ENCODE peak calls at places on chromosomes 16 and 17, in seven cellular contexts. N, T, V, S, K, H and L are unnamed samples.

GRCh38 chr17:57557793-57558681 is 187.1 kb downstream of the CCDC182 start:
- DNase-seq in K (no peak), N (no peak), H (no peak), V (no peak), T (peak; percentile 78), S (peak; percentile 85), L (no peak)

GRCh38 chr16:83835972-83836566 is 28.3 kb downstream of the HSBP1 start:
- DNase-seq in N (no peak), S (peak; percentile 36), K (no peak), T (peak; percentile 59), V (no peak), H (no peak), L (no peak)

GRCh38 chr17:33163827-33164555 is 129.1 kb downstream of the ASIC2 start:
- DNase-seq in V (no peak), T (no peak), S (peak; percentile 78), N (no peak), H (no peak), K (no peak), L (peak; percentile 37)

GRCh38 chr17:67920212-67920611 is 76.1 kb downstream of the C17orf58 start:
- DNase-seq in H (no peak), N (no peak), V (no peak), K (no peak), S (no peak), T (no peak), L (no peak)

GRCh38 chr17:9900744-9901143 is 4.3 kb downstream of the RCVRN start:
- DNase-seq in T (no peak), V (no peak), H (no peak), K (no peak), S (peak; percentile 28), N (no peak), L (peak; percentile 46)

GRCh38 chr16:85878407-85878806 is 20.6 kb upstream of the IRF8 start:
- DNase-seq in T (no peak), H (no peak), V (no peak), K (no peak), S (no peak), N (no peak), L (no peak)

GRCh38 chr17:388087-388486 is 35.5 kb upstream of the RPH3AL start:
- DNase-seq in H (no peak), T (no peak), K (no peak), S (no peak), N (no peak), V (no peak), L (no peak)

GRCh38 chr16:89593841-89594240 is 18.3 kb downstream of the CPNE7 start:
- DNase-seq in H (no peak), K (no peak), V (no peak), N (no peak), S (no peak), T (no peak), L (no peak)

GRCh38 chr17:66386789-66387351 is 84.5 kb downstream of the PRKCA start:
- DNase-seq in T (no peak), S (peak; percentile 16), H (no peak), K (no peak), N (no peak), V (no peak), L (no peak)

GRCh38 chr16:2895813-2896212 is 12.8 kb downstream of the FLYWCH2 start:
- DNase-seq in H (no peak), T (no peak), K (no peak), S (no peak), V (no peak), N (no peak), L (no peak)

GRCh38 chr16:86134802-86135461 is 236.0 kb downstream of the IRF8 start:
- DNase-seq in H (no peak), V (no peak), N (no peak), T (no peak), S (no peak), K (no peak), L (no peak)

GRCh38 chr16:65621640-65622039 is 499.8 kb upstream of the CDH11 start:
- DNase-seq in V (no peak), H (peak; percentile 67), K (no peak), N (no peak), T (no peak), S (no peak), L (no peak)

GRCh38 chr16:30068750-30069574 is 3.4 kb downstream of the ALDOA start:
- DNase-seq in S (no peak), H (no peak), T (no peak), V (no peak), N (no peak), K (no peak), L (no peak)

GRCh38 chr16:19874026-19874425 is 10.6 kb downstream of the GPRC5B start:
- DNase-seq in V (no peak), N (no peak), S (no peak), H (no peak), K (no peak), T (no peak), L (no peak)

GRCh38 chr17:66915204-66915611 is 49.3 kb upstream of the CACNG4 start:
- DNase-seq in N (no peak), T (no peak), H (no peak), V (no peak), S (peak; percentile 83), K (no peak), L (no peak)

GRCh38 chr17:1629647-1630310 is 1.1 kb upstream of the SLC43A2 start:
- DNase-seq in T (no peak), H (no peak), S (no peak), V (peak; percentile 42), N (peak; percentile 86), K (peak; percentile 74), L (no peak)

GRCh38 chr16:23515881-23516280 is 5.6 kb upstream of the GGA2 start:
- DNase-seq in S (no peak), K (no peak), V (no peak), H (no peak), T (no peak), N (no peak), L (no peak)

DNA sequence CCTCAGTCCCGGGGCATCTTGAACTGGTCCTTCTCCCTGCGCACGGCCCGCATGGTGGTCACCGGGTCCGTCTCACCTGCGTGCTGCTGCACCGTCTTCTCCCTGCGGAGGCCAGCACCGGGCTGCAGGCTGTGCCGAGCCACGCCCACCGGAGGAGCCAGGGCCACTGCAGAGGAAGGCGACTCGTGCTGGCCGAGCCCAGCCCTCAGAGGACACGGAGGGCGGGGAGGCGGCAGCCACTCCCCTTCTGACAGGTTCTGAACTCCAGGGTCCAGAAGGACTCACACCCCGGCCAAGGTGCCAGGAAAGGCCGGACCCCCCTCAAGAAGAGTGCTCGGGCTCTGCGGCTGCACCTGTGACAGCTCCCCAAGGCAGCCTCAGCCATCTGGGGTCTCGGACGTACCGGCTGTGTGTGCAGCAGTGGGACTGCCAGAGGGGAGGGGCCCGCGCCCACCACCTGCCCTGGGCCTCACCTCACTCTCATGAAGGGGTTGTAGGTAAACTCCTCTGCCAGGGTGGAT is 15.8 kb upstream of the IGFALS start:
- DNase-seq in N (no peak), T (no peak), K (peak; percentile 8), H (no peak), S (no peak), V (no peak), L (no peak)
- TF ChIP-seq CTCF in N (no peak), T (no peak), K (no peak), H (no peak), S (no peak), V (no peak), L (no peak)

GRCh38 chr17:17851101-17851500 is 14.3 kb upstream of the SREBF1 start:
- DNase-seq in H (no peak), K (no peak), V (no peak), S (no peak), N (no peak), T (no peak), L (no peak)

GRCh38 chr17:17849147-17849820 is 12.5 kb upstream of the SREBF1 start:
- DNase-seq in V (peak; percentile 46), H (no peak), K (peak; percentile 52), S (no peak), N (peak; percentile 34), T (peak; percentile 43), L (peak; percentile 54)

GRCh38 chr17:17851603-17852002 is 14.8 kb upstream of the SREBF1 start:
- DNase-seq in T (no peak), H (no peak), K (no peak), V (no peak), N (no peak), S (no peak), L (no peak)

GRCh38 chr17:17848311-17848710 is 11.5 kb upstream of the SREBF1 start:
- DNase-seq in V (no peak), H (no peak), N (no peak), S (no peak), K (no peak), T (no peak), L (no peak)

GRCh38 chr17:17849863-17850373 is 13.1 kb upstream of the SREBF1 start:
- DNase-seq in H (no peak), T (peak; percentile 76), S (no peak), V (no peak), N (peak; percentile 76), K (peak; percentile 55), L (peak; percentile 63)
- TF ChIP-seq CTCF in H (no peak), T (peak; percentile 66), S (no peak), V (no peak), N (no peak), K (no peak), L (peak; percentile 16)

DNA sequence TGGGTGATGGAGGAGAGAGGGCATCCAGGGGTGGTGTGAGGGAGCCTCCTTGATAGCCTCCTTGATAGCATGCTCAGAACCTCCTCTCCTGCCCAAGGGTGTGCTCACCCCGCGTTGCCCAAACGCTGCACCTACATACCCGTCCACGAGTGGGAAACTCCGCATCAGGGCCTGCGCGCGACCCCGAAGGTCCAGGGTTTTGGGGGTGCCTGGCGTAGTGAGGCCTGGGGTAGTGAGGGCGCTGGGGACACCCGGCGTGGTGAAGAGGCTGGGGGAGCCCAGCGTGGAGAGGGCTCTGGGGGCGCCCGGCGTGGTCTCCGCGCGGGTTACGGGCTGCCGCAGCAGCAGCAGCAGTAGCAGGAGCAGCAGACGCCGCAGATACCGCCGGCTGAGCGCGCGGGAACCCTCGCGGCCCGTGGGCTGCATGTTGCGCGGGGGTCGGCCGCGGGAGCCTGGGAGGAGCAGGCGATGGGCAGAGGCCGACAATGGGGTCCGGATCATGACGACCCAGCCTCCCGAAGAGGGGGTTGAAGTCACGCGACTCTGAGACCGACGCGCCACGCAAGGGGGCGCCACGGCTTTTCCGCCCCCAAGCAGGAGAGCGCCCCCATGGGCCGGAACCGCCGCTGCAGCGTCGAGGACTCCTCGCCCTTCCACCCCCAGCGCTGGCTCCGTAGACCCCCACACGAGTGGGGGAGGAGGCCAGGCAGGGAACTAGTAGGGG is at the start of gene DPEP3:
- DNase-seq in K (peak; percentile 41), V (no peak), T (no peak), S (no peak), H (no peak), N (no peak), L (no peak)
- TF ChIP-seq CTCF in K (peak; percentile 67), V (no peak), T (peak; percentile 56), S (no peak), H (peak; percentile 32), N (no peak), L (no peak)

GRCh38 chr16:82031116-82032084 is 3.7 kb upstream of the HSD17B2 start:
- DNase-seq in H (no peak), N (peak; percentile 46), S (peak; percentile 63), V (no peak), T (peak; percentile 50), K (no peak), L (no peak)
- TF ChIP-seq CTCF in H (no peak), N (peak; percentile 28), S (peak; percentile 53), V (no peak), T (peak; percentile 67), K (peak; percentile 43), L (peak; percentile 56)